ENCODE peak calls at places on chromosomes 2 and 18, in four cellular contexts. F, I, J and M are unnamed samples.

GRCh38 chr2:197498937-197499593 is 575 bp downstream of the HSPD1 start:
- DNase-seq in F (peak), I (peak), J (no peak), M (peak)

GRCh38 chr18:74806700-74807416 is 209.2 kb downstream of the ZNF407 start:
- DNase-seq in F (no peak), I (peak), J (peak), M (no peak)

GRCh38 chr2:239177908-239178307 is 222.9 kb downstream of the HDAC4 start:
- DNase-seq in F (no peak), I (no peak), J (no peak), M (no peak)

GRCh38 chr2:188032786-188033185 is 258.9 kb upstream of the GULP1 start:
- DNase-seq in F (no peak), I (no peak), J (no peak), M (no peak)

GRCh38 chr2:195535911-195536522 is 121.0 kb upstream of the SLC39A10 start:
- DNase-seq in F (no peak), I (no peak), J (peak), M (no peak)

GRCh38 chr2:72862239-72862988 is 24.8 kb upstream of the SPR start:
- DNase-seq in F (peak), I (peak), J (peak), M (peak)

GRCh38 chr18:69968073-69968472 is 20.4 kb upstream of the CD226 start:
- DNase-seq in F (no peak), I (no peak), J (no peak), M (no peak)

GRCh38 chr18:26971327-26971918 is 105.9 kb upstream of the AQP4 start:
- DNase-seq in F (no peak), I (no peak), J (no peak), M (no peak)

GRCh38 chr18:48902856-48903601 is 47.7 kb downstream of the SMAD7 start:
- DNase-seq in F (peak), I (peak), J (no peak), M (no peak)

GRCh38 chr2:189836644-189837043 is 52.4 kb downstream of the PMS1 start:
- DNase-seq in F (no peak), I (no peak), J (no peak), M (peak)

GRCh38 chr2:178449700-178450573 is 1.0 kb downstream of the PRKRA start:
- DNase-seq in F (no peak), I (peak), J (no peak), M (no peak)

GRCh38 chr2:19545507-19545906 is 187.1 kb upstream of the OSR1 start:
- DNase-seq in F (no peak), I (no peak), J (no peak), M (no peak)

GRCh38 chr2:164922119-164922518 is 33.2 kb downstream of the SLC38A11 start:
- DNase-seq in F (no peak), I (no peak), J (no peak), M (no peak)

GRCh38 chr2:204356128-204356527 is 189.1 kb upstream of the PARD3B start:
- DNase-seq in F (no peak), I (no peak), J (no peak), M (no peak)

GRCh38 chr2:64328415-64328722 is 125.6 kb upstream of the LGALSL start:
- DNase-seq in F (no peak), I (no peak), J (peak), M (no peak)

GRCh38 chr2:98892871-98893270 is 43.2 kb downstream of the CRACDL start:
- DNase-seq in F (no peak), I (no peak), J (no peak), M (no peak)

GRCh38 chr2:70133521-70134348 is 46.5 kb downstream of the PCBP1 start:
- DNase-seq in F (no peak), I (no peak), J (no peak), M (no peak)

GRCh38 chr2:37390777-37391176 is 46.3 kb downstream of the QPCT start:
- DNase-seq in F (no peak), I (no peak), J (no peak), M (no peak)

GRCh38 chr2:109438773-109439191 is 175.0 kb downstream of the SEPTIN10 start:
- DNase-seq in F (no peak), I (no peak), J (no peak), M (no peak)

GRCh38 chr18:61201516-61201915 is 131.7 kb upstream of the CDH20 start:
- DNase-seq in F (no peak), I (no peak), J (no peak), M (no peak)

GRCh38 chr18:8423051-8423558 is 186.1 kb upstream of the RAB12 start:
- DNase-seq in F (no peak), I (peak), J (no peak), M (no peak)

GRCh38 chr2:674319-674985 is 2.8 kb downstream of the TMEM18 start:
- DNase-seq in F (no peak), I (no peak), J (no peak), M (no peak)

GRCh38 chr2:9297156-9297555 is 90.5 kb downstream of the ASAP2 start:
- DNase-seq in F (no peak), I (no peak), J (no peak), M (no peak)

GRCh38 chr18:45165871-45166270 is 449.4 kb upstream of the SLC14A2 start:
- DNase-seq in F (no peak), I (no peak), J (no peak), M (no peak)

GRCh38 chr2:73685770-73686438 is 43.7 kb upstream of the NAT8 start:
- DNase-seq in F (no peak), I (peak), J (no peak), M (no peak)

GRCh38 chr2:220949476-220949875 is 622.6 kb downstream of the EPHA4 start:
- DNase-seq in F (no peak), I (no peak), J (no peak), M (no peak)

GRCh38 chr2:174815524-174815923 is 51.3 kb upstream of the CHRNA1 start:
- DNase-seq in F (no peak), I (no peak), J (no peak), M (no peak)

GRCh38 chr2:160336091-160336490 is 136.0 kb upstream of the ITGB6 start:
- DNase-seq in F (no peak), I (no peak), J (no peak), M (no peak)

GRCh38 chr2:12043131-12043530 is 296.7 kb downstream of the LPIN1 start:
- DNase-seq in F (no peak), I (no peak), J (no peak), M (no peak)

GRCh38 chr2:152730591-152731333 is 12.3 kb downstream of the ARL6IP6 start:
- DNase-seq in F (no peak), I (no peak), J (no peak), M (no peak)

GRCh38 chr2:42965196-42965595 is 172.8 kb upstream of the HAAO start:
- DNase-seq in F (no peak), I (no peak), J (no peak), M (no peak)

GRCh38 chr2:6082619-6083018 is 390.4 kb downstream of the SOX11 start:
- DNase-seq in F (no peak), I (no peak), J (no peak), M (no peak)

GRCh38 chr18:59009846-59010245 is 129.8 kb upstream of the SEC11C start:
- DNase-seq in F (no peak), I (no peak), J (no peak), M (no peak)

GRCh38 chr2:217749009-217749408 is 253.8 kb downstream of the TNS1 start:
- DNase-seq in F (no peak), I (no peak), J (no peak), M (no peak)

GRCh38 chr2:71716697-71717624 is 263.6 kb downstream of the DYSF start:
- DNase-seq in F (peak), I (peak), J (no peak), M (no peak)

GRCh38 chr2:100321881-100322820 is at the start of gene LONRF2:
- DNase-seq in F (peak), I (no peak), J (no peak), M (peak)

GRCh38 chr18:2923464-2923863 is 76.7 kb downstream of the EMILIN2 start:
- DNase-seq in F (no peak), I (no peak), J (no peak), M (no peak)

GRCh38 chr2:1740714-1741584 is 3.4 kb downstream of the PXDN start:
- DNase-seq in F (no peak), I (no peak), J (no peak), M (no peak)

GRCh38 chr2:15943378-15943851 is 3.1 kb downstream of the MYCN start:
- DNase-seq in F (peak), I (no peak), J (no peak), M (peak)

DNA sequence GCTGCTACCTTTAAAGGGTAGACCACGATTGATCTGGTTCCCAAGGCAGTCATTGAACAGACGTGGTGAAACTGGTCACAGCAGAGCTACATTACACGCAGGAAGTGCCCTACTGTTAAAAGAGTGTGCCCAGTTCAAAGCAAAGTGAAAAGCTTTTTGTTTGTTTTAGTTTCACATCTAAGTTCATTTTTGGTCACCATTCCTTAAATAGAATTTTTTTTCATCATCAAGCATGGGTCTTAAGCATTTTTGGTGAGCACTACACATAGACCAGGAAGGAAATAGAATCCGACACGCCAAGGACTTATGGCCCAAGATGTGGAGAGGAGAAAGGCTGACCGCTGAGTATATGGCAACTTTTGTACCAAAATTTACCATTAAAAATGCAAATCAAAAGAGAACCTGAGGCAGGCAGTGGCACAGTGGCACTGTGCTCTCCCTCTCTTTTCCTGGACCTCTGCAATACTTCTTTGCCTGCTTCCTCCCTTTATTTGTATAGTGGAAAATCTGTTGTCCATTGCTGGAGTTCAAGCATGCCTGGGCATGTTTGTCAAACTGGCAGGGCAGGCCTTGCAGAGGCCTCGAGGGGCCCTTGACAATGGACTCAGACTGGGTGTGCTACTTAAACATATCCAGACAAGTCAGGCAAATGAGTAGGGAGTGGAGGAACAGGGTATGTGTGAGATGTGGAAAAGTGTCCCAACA is 42.6 kb upstream of the HNRNPA3 start:
- DNase-seq in F (no peak), I (peak), J (peak), M (no peak)
- TF ChIP-seq TARDBP in F (no peak), I (peak), J (no peak), M (no peak)

GRCh38 chr2:128219891-128220290 is 98.8 kb downstream of the HS6ST1 start:
- DNase-seq in F (no peak), I (no peak), J (no peak), M (no peak)
- TF ChIP-seq FOXK2 in F (no peak), I (no peak), J (no peak), M (no peak)

GRCh38 chr2:200702646-200703118 is 109.0 kb upstream of the BZW1 start:
- DNase-seq in F (no peak), I (peak), J (no peak), M (no peak)
- TF ChIP-seq SP1 in F (no peak), I (no peak), J (no peak), M (no peak)

GRCh38 chr2:228092056-228092455 is 89.4 kb downstream of the SPHKAP start:
- DNase-seq in F (no peak), I (no peak), J (no peak), M (no peak)

DNA sequence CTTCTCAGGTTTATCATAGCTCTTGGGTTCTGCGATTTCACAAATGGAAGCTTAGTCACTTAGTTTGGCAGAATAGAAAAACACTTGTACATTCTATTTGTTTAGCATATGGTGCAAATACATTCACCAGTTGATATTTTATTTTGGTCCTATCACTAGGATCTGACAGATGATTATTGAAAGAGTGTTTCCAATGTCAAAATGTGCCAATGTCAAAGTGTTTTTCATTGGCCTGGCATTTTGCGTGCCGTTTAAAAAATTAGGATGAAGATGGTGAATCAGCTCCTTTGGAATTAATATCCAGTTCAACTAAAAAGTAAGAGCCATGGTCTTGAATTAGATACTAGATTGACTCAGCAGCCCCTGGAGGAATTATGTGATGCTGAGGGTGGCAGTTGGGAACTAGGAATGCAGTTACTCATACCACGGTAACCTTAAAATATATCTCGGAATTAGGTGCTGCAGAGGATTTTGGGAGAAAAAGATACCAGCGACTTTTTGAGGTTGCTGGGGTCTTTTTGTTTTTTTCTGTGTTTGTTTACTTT is 87.0 kb downstream of the SPHKAP start:
- DNase-seq in F (no peak), I (no peak), J (no peak), M (no peak)
- TF ChIP-seq TARDBP in F (no peak), I (no peak), J (no peak), M (no peak)